ENCODE peak calls at places on chromosomes 12 and 14, in eight cellular contexts. One of them, this sample, is unnamed.

GRCh38 chr12:50505386-50505827 is 622 bp downstream of the DIP2B start:
- DNase-seq in effector memory CD8-positive, alpha-beta T cell: no peak
- DNase-seq in NCI-H345: no peak
- DNase-seq in activated CD4-positive, alpha-beta T cell treated with anti-CD3 and anti-CD28 coated beads, Interleukin-2, amount 50 U/mL, for 1 hour: peak
- DNase-seq in neural crest cell: no peak
- DNase-seq in Peyer's patch: peak
- DNase-seq in occipital lobe: peak
- DNase-seq in GM23248: peak
- DNase-seq in this sample: peak

GRCh38 chr12:41439858-41440257 is 251.7 kb downstream of the PDZRN4 start:
- DNase-seq in effector memory CD8-positive, alpha-beta T cell: no peak
- DNase-seq in NCI-H345: no peak
- DNase-seq in activated CD4-positive, alpha-beta T cell treated with anti-CD3 and anti-CD28 coated beads, Interleukin-2, amount 50 U/mL, for 1 hour: no peak
- DNase-seq in neural crest cell: no peak
- DNase-seq in Peyer's patch: no peak
- DNase-seq in occipital lobe: no peak
- DNase-seq in GM23248: no peak
- DNase-seq in this sample: no peak

GRCh38 chr12:102438047-102438822 is 42.1 kb downstream of the IGF1 start:
- DNase-seq in effector memory CD8-positive, alpha-beta T cell: no peak
- DNase-seq in NCI-H345: no peak
- DNase-seq in activated CD4-positive, alpha-beta T cell treated with anti-CD3 and anti-CD28 coated beads, Interleukin-2, amount 50 U/mL, for 1 hour: no peak
- DNase-seq in neural crest cell: no peak
- DNase-seq in Peyer's patch: no peak
- DNase-seq in occipital lobe: no peak
- DNase-seq in GM23248: peak
- DNase-seq in this sample: no peak

GRCh38 chr14:92502541-92503286 is 10.9 kb upstream of the RIN3 start:
- DNase-seq in effector memory CD8-positive, alpha-beta T cell: no peak
- DNase-seq in NCI-H345: no peak
- DNase-seq in activated CD4-positive, alpha-beta T cell treated with anti-CD3 and anti-CD28 coated beads, Interleukin-2, amount 50 U/mL, for 1 hour: no peak
- DNase-seq in neural crest cell: no peak
- DNase-seq in Peyer's patch: no peak
- DNase-seq in occipital lobe: no peak
- DNase-seq in GM23248: no peak
- DNase-seq in this sample: no peak

GRCh38 chr12:14834502-14834901 is 8.8 kb downstream of the ART4 start:
- DNase-seq in effector memory CD8-positive, alpha-beta T cell: no peak
- DNase-seq in NCI-H345: no peak
- DNase-seq in activated CD4-positive, alpha-beta T cell treated with anti-CD3 and anti-CD28 coated beads, Interleukin-2, amount 50 U/mL, for 1 hour: no peak
- DNase-seq in neural crest cell: no peak
- DNase-seq in Peyer's patch: no peak
- DNase-seq in occipital lobe: no peak
- DNase-seq in GM23248: no peak
- DNase-seq in this sample: no peak

GRCh38 chr12:122230798-122231197 is 4.9 kb upstream of the DIABLO start:
- DNase-seq in effector memory CD8-positive, alpha-beta T cell: no peak
- DNase-seq in NCI-H345: no peak
- DNase-seq in activated CD4-positive, alpha-beta T cell treated with anti-CD3 and anti-CD28 coated beads, Interleukin-2, amount 50 U/mL, for 1 hour: no peak
- DNase-seq in neural crest cell: no peak
- DNase-seq in Peyer's patch: no peak
- DNase-seq in occipital lobe: no peak
- DNase-seq in GM23248: no peak
- DNase-seq in this sample: no peak

GRCh38 chr14:49512147-49512551 is 74.0 kb downstream of the RPS29 start:
- DNase-seq in effector memory CD8-positive, alpha-beta T cell: no peak
- DNase-seq in NCI-H345: no peak
- DNase-seq in activated CD4-positive, alpha-beta T cell treated with anti-CD3 and anti-CD28 coated beads, Interleukin-2, amount 50 U/mL, for 1 hour: no peak
- DNase-seq in neural crest cell: no peak
- DNase-seq in Peyer's patch: no peak
- DNase-seq in occipital lobe: no peak
- DNase-seq in GM23248: peak
- DNase-seq in this sample: no peak

GRCh38 chr12:65960820-65961691 is 136.8 kb downstream of the HMGA2 start:
- DNase-seq in effector memory CD8-positive, alpha-beta T cell: no peak
- DNase-seq in NCI-H345: no peak
- DNase-seq in activated CD4-positive, alpha-beta T cell treated with anti-CD3 and anti-CD28 coated beads, Interleukin-2, amount 50 U/mL, for 1 hour: no peak
- DNase-seq in neural crest cell: peak
- DNase-seq in Peyer's patch: no peak
- DNase-seq in occipital lobe: no peak
- DNase-seq in GM23248: no peak
- DNase-seq in this sample: no peak

GRCh38 chr12:12705833-12706520 is 10.0 kb upstream of the GPR19 start:
- DNase-seq in effector memory CD8-positive, alpha-beta T cell: peak
- DNase-seq in NCI-H345: no peak
- DNase-seq in activated CD4-positive, alpha-beta T cell treated with anti-CD3 and anti-CD28 coated beads, Interleukin-2, amount 50 U/mL, for 1 hour: peak
- DNase-seq in neural crest cell: no peak
- DNase-seq in Peyer's patch: peak
- DNase-seq in occipital lobe: no peak
- DNase-seq in GM23248: no peak
- DNase-seq in this sample: no peak

GRCh38 chr14:75249251-75249957 is 29.2 kb upstream of the FOS start:
- DNase-seq in effector memory CD8-positive, alpha-beta T cell: peak
- DNase-seq in NCI-H345: peak
- DNase-seq in activated CD4-positive, alpha-beta T cell treated with anti-CD3 and anti-CD28 coated beads, Interleukin-2, amount 50 U/mL, for 1 hour: peak
- DNase-seq in neural crest cell: no peak
- DNase-seq in Peyer's patch: peak
- DNase-seq in occipital lobe: no peak
- DNase-seq in GM23248: no peak
- DNase-seq in this sample: no peak

GRCh38 chr14:23984891-23985607 is 3.7 kb upstream of the DHRS4L2 start:
- DNase-seq in effector memory CD8-positive, alpha-beta T cell: no peak
- DNase-seq in NCI-H345: no peak
- DNase-seq in activated CD4-positive, alpha-beta T cell treated with anti-CD3 and anti-CD28 coated beads, Interleukin-2, amount 50 U/mL, for 1 hour: no peak
- DNase-seq in neural crest cell: no peak
- DNase-seq in Peyer's patch: no peak
- DNase-seq in occipital lobe: no peak
- DNase-seq in GM23248: peak
- DNase-seq in this sample: no peak

GRCh38 chr12:132465269-132466190 is 24.4 kb upstream of the FBRSL1 start:
- DNase-seq in effector memory CD8-positive, alpha-beta T cell: no peak
- DNase-seq in NCI-H345: peak
- DNase-seq in activated CD4-positive, alpha-beta T cell treated with anti-CD3 and anti-CD28 coated beads, Interleukin-2, amount 50 U/mL, for 1 hour: no peak
- DNase-seq in neural crest cell: no peak
- DNase-seq in Peyer's patch: no peak
- DNase-seq in occipital lobe: no peak
- DNase-seq in GM23248: no peak
- DNase-seq in this sample: peak

GRCh38 chr12:29741342-29742241 is 42.1 kb downstream of the TMTC1 start:
- DNase-seq in effector memory CD8-positive, alpha-beta T cell: no peak
- DNase-seq in NCI-H345: no peak
- DNase-seq in activated CD4-positive, alpha-beta T cell treated with anti-CD3 and anti-CD28 coated beads, Interleukin-2, amount 50 U/mL, for 1 hour: no peak
- DNase-seq in neural crest cell: no peak
- DNase-seq in Peyer's patch: no peak
- DNase-seq in occipital lobe: no peak
- DNase-seq in GM23248: peak
- DNase-seq in this sample: no peak

GRCh38 chr12:51275088-51275487 is 4.9 kb upstream of the SMAGP start:
- DNase-seq in effector memory CD8-positive, alpha-beta T cell: no peak
- DNase-seq in NCI-H345: no peak
- DNase-seq in activated CD4-positive, alpha-beta T cell treated with anti-CD3 and anti-CD28 coated beads, Interleukin-2, amount 50 U/mL, for 1 hour: no peak
- DNase-seq in neural crest cell: no peak
- DNase-seq in Peyer's patch: no peak
- DNase-seq in occipital lobe: no peak
- DNase-seq in GM23248: no peak
- DNase-seq in this sample: no peak

GRCh38 chr12:121538699-121539061 is 42.1 kb downstream of the KDM2B start:
- DNase-seq in effector memory CD8-positive, alpha-beta T cell: no peak
- DNase-seq in NCI-H345: peak
- DNase-seq in activated CD4-positive, alpha-beta T cell treated with anti-CD3 and anti-CD28 coated beads, Interleukin-2, amount 50 U/mL, for 1 hour: no peak
- DNase-seq in neural crest cell: no peak
- DNase-seq in Peyer's patch: no peak
- DNase-seq in occipital lobe: no peak
- DNase-seq in GM23248: peak
- DNase-seq in this sample: peak

GRCh38 chr14:50954811-50955372 is 10.6 kb upstream of the PYGL start:
- DNase-seq in effector memory CD8-positive, alpha-beta T cell: no peak
- DNase-seq in NCI-H345: peak
- DNase-seq in activated CD4-positive, alpha-beta T cell treated with anti-CD3 and anti-CD28 coated beads, Interleukin-2, amount 50 U/mL, for 1 hour: no peak
- DNase-seq in neural crest cell: no peak
- DNase-seq in Peyer's patch: no peak
- DNase-seq in occipital lobe: no peak
- DNase-seq in GM23248: peak
- DNase-seq in this sample: no peak

GRCh38 chr14:103649001-103649400 is 20.0 kb downstream of the KLC1 start:
- DNase-seq in effector memory CD8-positive, alpha-beta T cell: no peak
- DNase-seq in NCI-H345: no peak
- DNase-seq in activated CD4-positive, alpha-beta T cell treated with anti-CD3 and anti-CD28 coated beads, Interleukin-2, amount 50 U/mL, for 1 hour: no peak
- DNase-seq in neural crest cell: no peak
- DNase-seq in Peyer's patch: no peak
- DNase-seq in occipital lobe: no peak
- DNase-seq in GM23248: no peak
- DNase-seq in this sample: no peak

GRCh38 chr12:6635375-6635855 is 344 bp downstream of the LPAR5 start:
- DNase-seq in effector memory CD8-positive, alpha-beta T cell: peak
- DNase-seq in NCI-H345: no peak
- DNase-seq in activated CD4-positive, alpha-beta T cell treated with anti-CD3 and anti-CD28 coated beads, Interleukin-2, amount 50 U/mL, for 1 hour: peak
- DNase-seq in neural crest cell: no peak
- DNase-seq in Peyer's patch: peak
- DNase-seq in occipital lobe: no peak
- DNase-seq in GM23248: peak
- DNase-seq in this sample: no peak